ENCODE peak calls at places on chromosomes 11 and 22, in nine cellular contexts. C is astrocyte of the spinal cord, M is fibroblast of lung, H is AG10803, E is BJ, R is neural crest cell, F is lower lobe of right lung, Z is mammary epithelial cell, X is endodermal cell. O is an unnamed sample.

GRCh38 chr11:46541593-46542371 is 52.0 kb downstream of the AMBRA1 start:
- DNase-seq in C (no peak), M (no peak), H (no peak), E (no peak), R (no peak), F (peak), Z (no peak), X (no peak), O (peak)

GRCh38 chr11:105960252-105961245 is 61.5 kb downstream of the MSANTD4 start:
- DNase-seq in C (no peak), M (no peak), H (no peak), E (no peak), R (no peak), F (no peak), Z (no peak), X (peak), O (no peak)

GRCh38 chr22:25680049-25680448 is 61.9 kb upstream of the MYO18B start:
- DNase-seq in C (no peak), M (no peak), H (no peak), E (no peak), R (no peak), F (no peak), Z (no peak), X (no peak), O (no peak)

GRCh38 chr22:19120829-19121630 is 1.2 kb downstream of the DGCR2 start:
- DNase-seq in C (peak), M (no peak), H (peak), E (no peak), R (no peak), F (peak), Z (peak), X (peak), O (peak)

GRCh38 chr11:18093946-18094345 is 11.9 kb downstream of the SAAL1 start:
- DNase-seq in C (no peak), M (no peak), H (no peak), E (no peak), R (no peak), F (no peak), Z (no peak), X (no peak), O (no peak)

GRCh38 chr11:32385998-32386397 is 49.3 kb downstream of the WT1 start:
- DNase-seq in C (peak), M (peak), H (peak), E (no peak), R (no peak), F (no peak), Z (peak), X (peak), O (peak)

GRCh38 chr22:18954941-18955571 is 19.0 kb upstream of the PRODH start:
- DNase-seq in C (no peak), M (no peak), H (no peak), E (no peak), R (no peak), F (peak), Z (no peak), X (no peak), O (no peak)

GRCh38 chr11:14248577-14248976 is 110.4 kb downstream of the RRAS2 start:
- DNase-seq in C (no peak), M (no peak), H (no peak), E (no peak), R (peak), F (no peak), Z (no peak), X (peak), O (no peak)

GRCh38 chr22:35315141-35315854 is 15.6 kb downstream of the TOM1 start:
- DNase-seq in C (no peak), M (no peak), H (peak), E (no peak), R (no peak), F (no peak), Z (no peak), X (no peak), O (no peak)

GRCh38 chr11:2121227-2122130 is 17.7 kb downstream of the IGF2 start:
- DNase-seq in C (no peak), M (no peak), H (no peak), E (no peak), R (no peak), F (peak), Z (no peak), X (no peak), O (no peak)

GRCh38 chr11:2122222-2122906 is 16.8 kb downstream of the IGF2 start:
- DNase-seq in C (peak), M (peak), H (peak), E (peak), R (no peak), F (no peak), Z (peak), X (no peak), O (no peak)

GRCh38 chr11:2120359-2121100 is 18.7 kb downstream of the IGF2 start:
- DNase-seq in C (no peak), M (no peak), H (peak), E (no peak), R (no peak), F (no peak), Z (no peak), X (no peak), O (no peak)

GRCh38 chr11:2123628-2123960 is 15.6 kb downstream of the IGF2 start:
- DNase-seq in C (no peak), M (no peak), H (no peak), E (no peak), R (no peak), F (no peak), Z (no peak), X (no peak), O (no peak)

GRCh38 chr11:2122907-2123627 is 16.1 kb downstream of the IGF2 start:
- DNase-seq in C (no peak), M (no peak), H (no peak), E (no peak), R (no peak), F (peak), Z (no peak), X (no peak), O (no peak)
- TF ChIP-seq CTCF in C (peak), M (no peak), H (no peak), E (no peak), R (no peak), F (no peak), Z (no peak), X (no peak), O (peak)

DNA sequence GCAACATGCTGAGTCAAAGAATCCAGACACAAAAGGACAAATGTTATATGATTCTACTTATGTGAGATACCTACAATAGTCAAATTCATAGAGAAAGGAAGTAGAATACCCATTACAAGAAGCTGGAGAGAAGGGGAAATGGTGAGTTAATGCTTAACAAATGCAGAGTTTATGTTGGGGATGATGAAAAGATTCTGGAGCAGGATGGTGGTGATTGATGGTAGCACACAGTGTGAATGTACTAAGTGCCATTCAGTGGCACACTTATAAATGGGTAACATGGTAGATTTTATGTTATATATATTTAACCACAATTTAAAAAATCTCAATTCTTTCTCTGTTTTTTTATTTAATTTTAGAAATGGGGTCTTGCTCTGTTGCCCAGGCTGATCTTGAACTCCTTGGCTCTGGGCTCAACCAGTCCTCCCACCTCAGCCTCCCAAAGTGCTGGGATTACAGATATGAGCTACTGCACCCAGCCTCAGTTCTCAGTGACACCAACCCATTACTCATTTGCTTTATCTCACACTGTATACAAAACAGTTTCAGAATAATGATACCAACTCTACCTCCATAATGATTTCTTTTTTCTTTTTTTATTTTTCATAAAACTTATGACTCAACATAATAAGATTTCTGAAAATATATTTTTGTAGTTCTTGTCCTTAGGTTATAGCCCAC is 9.6 kb upstream of the RELA start:
- DNase-seq in C (no peak), M (no peak), H (no peak), E (no peak), R (no peak), F (no peak), Z (no peak), X (no peak), O (no peak)
- TF ChIP-seq CTCF in C (no peak), M (no peak), H (no peak), E (no peak), R (no peak), F (no peak), Z (no peak), X (peak), O (no peak)

GRCh38 chr22:22061085-22062077 is 78.8 kb upstream of the TOP3B start:
- DNase-seq in C (peak), M (peak), H (peak), E (peak), R (no peak), F (no peak), Z (peak), X (no peak), O (no peak)
- TF ChIP-seq CTCF in C (peak), M (peak), H (peak), E (peak), R (peak), F (no peak), Z (peak), X (no peak), O (no peak)

GRCh38 chr11:94504689-94505293 is 7.5 kb upstream of the C11orf97 start:
- DNase-seq in C (peak), M (peak), H (peak), E (no peak), R (no peak), F (no peak), Z (peak), X (no peak), O (no peak)

GRCh38 chr11:94500181-94500580 is 6.4 kb downstream of the ANKRD49 start:
- DNase-seq in C (no peak), M (no peak), H (no peak), E (no peak), R (no peak), F (no peak), Z (no peak), X (no peak), O (no peak)

GRCh38 chr11:94507485-94507884 is 4.8 kb upstream of the C11orf97 start:
- DNase-seq in C (no peak), M (no peak), H (no peak), E (no peak), R (no peak), F (no peak), Z (peak), X (no peak), O (no peak)

GRCh38 chr11:94501522-94501921 is 7.7 kb downstream of the ANKRD49 start:
- DNase-seq in C (no peak), M (no peak), H (no peak), E (no peak), R (no peak), F (no peak), Z (no peak), X (no peak), O (no peak)
- TF ChIP-seq CTCF in C (no peak), M (no peak), H (no peak), E (no peak), R (peak), F (no peak), Z (no peak), X (peak), O (no peak)

GRCh38 chr11:117923773-117924172 is 5.4 kb downstream of the TMPRSS13 start:
- DNase-seq in C (no peak), M (no peak), H (no peak), E (no peak), R (no peak), F (peak), Z (no peak), X (no peak), O (no peak)
- TF ChIP-seq CTCF in C (no peak), M (no peak), H (no peak), E (no peak), R (no peak), F (no peak), Z (peak), X (peak), O (no peak)

DNA sequence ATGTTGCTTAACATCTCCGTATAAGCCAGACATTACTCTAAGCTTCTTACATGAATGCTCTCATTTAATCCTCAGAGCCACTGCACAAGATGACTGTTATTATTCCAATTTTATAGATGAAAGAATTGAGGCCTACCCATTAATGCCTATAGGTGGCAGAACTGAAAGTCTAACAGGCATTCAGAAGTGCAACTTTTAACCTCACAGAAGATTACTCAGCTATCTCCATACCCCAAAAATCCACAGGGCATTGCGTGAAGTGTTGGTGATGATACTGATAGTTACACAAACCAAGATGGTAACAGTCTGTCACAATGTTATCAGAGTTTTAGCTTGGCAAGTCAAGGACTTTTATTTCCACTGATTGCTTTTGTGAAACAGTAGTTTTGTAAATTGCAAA is 130.5 kb downstream of the ARHGAP42 start:
- DNase-seq in C (no peak), M (no peak), H (no peak), E (no peak), R (no peak), F (no peak), Z (no peak), X (no peak), O (no peak)
- TF ChIP-seq CTCF in C (no peak), M (no peak), H (no peak), E (no peak), R (no peak), F (no peak), Z (no peak), X (peak), O (no peak)

DNA sequence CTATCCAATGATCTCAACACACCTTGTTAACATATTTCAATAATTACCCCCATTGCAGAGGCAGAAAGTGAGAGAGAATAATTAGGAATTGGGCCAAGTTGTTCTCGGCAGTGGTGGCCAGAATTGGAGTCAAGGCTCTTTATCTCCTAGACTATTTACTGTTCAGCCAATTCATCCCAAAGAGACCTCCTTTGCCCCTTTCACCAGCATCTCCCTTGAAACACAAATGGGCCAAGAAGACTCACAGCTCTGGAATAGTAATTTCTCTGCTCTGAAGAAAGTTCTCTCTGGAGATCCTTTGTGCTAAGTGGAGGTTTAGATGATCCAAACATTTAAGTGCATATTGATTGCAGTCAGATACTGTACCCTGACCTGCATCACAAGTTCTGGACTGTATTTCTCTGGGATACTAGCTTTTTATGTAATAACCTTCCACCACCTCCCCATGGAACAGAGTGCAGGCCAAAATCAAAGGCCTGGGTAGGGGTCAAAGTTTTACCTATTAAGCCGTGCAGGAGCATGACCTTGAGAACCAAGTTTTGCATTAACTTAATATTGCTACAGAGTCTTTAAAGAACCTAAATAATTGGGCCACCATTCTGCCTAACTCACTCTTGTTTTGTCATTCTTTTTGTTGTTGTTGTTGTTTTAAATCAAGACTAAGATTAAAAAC is 19.6 kb upstream of the CADM1 start:
- DNase-seq in C (no peak), M (no peak), H (no peak), E (no peak), R (no peak), F (no peak), Z (no peak), X (no peak), O (no peak)
- TF ChIP-seq CTCF in C (no peak), M (no peak), H (no peak), E (no peak), R (no peak), F (no peak), Z (no peak), X (no peak), O (no peak)

GRCh38 chr11:62788991-62789390 is 1.8 kb downstream of the TMEM179B start:
- DNase-seq in C (no peak), M (no peak), H (no peak), E (no peak), R (no peak), F (no peak), Z (no peak), X (peak), O (no peak)

GRCh38 chr11:62789576-62789975 is 2.2 kb downstream of the TMEM223 start:
- DNase-seq in C (no peak), M (no peak), H (no peak), E (no peak), R (no peak), F (no peak), Z (no peak), X (no peak), O (no peak)

GRCh38 chr11:62791501-62792192 is at the start of gene TMEM223:
- DNase-seq in C (peak), M (peak), H (peak), E (peak), R (peak), F (peak), Z (peak), X (peak), O (peak)

GRCh38 chr11:62794201-62794775 is 2.5 kb upstream of the TMEM223 start:
- DNase-seq in C (no peak), M (no peak), H (no peak), E (no peak), R (no peak), F (no peak), Z (no peak), X (no peak), O (no peak)

GRCh38 chr11:62792193-62792575 is 378 bp upstream of the TMEM223 start:
- DNase-seq in C (no peak), M (no peak), H (no peak), E (no peak), R (no peak), F (no peak), Z (no peak), X (peak), O (no peak)
- TF ChIP-seq CTCF in C (no peak), M (no peak), H (no peak), E (no peak), R (no peak), F (no peak), Z (no peak), X (no peak), O (no peak)

GRCh38 chr11:69948256-69949141 is 129.3 kb upstream of the FGF3 start:
- DNase-seq in C (peak), M (peak), H (no peak), E (no peak), R (no peak), F (no peak), Z (peak), X (peak), O (peak)
- TF ChIP-seq CTCF in C (peak), M (no peak), H (no peak), E (no peak), R (no peak), F (no peak), Z (peak), X (peak), O (no peak)